ENCODE peak calls at places on chromosomes 5 and 9, in eight cellular contexts. D is A549, B is IMR-90, I is GM12878, J is HCT116, T is K562, S is HepG2, Y is SK-N-SH. K is an unnamed sample.

GRCh38 chr9:96417610-96418073 is 528 bp downstream of the ZNF367 start:
- DNase-seq in D (no peak), B (no peak), I (no peak), J (no peak), T (no peak), S (no peak), Y (peak), K (no peak)

GRCh38 chr5:41517909-41518308 is 7.5 kb upstream of the PLCXD3 start:
- DNase-seq in D (no peak), B (peak), I (no peak), J (no peak), T (no peak), S (no peak), Y (no peak), K (no peak)

GRCh38 chr5:126913316-126913715 is 117.0 kb downstream of the MARCHF3 start:
- DNase-seq in D (no peak), B (no peak), I (no peak), J (no peak), T (no peak), S (no peak), Y (no peak), K (no peak)

GRCh38 chr9:99748251-99748650 is 73.4 kb upstream of the NR4A3 start:
- DNase-seq in D (no peak), B (no peak), I (no peak), J (no peak), T (no peak), S (no peak), Y (no peak), K (no peak)

GRCh38 chr5:95620870-95621838 is 1.3 kb downstream of the GPR150 start:
- DNase-seq in D (peak), B (no peak), I (no peak), J (no peak), T (no peak), S (no peak), Y (peak), K (peak)

GRCh38 chr5:113397046-113397445 is 37.7 kb downstream of the TSSK1B start:
- DNase-seq in D (no peak), B (no peak), I (no peak), J (no peak), T (no peak), S (no peak), Y (no peak), K (no peak)

GRCh38 chr9:33239922-33240321 is at the start of gene SPINK4:
- DNase-seq in D (no peak), B (peak), I (no peak), J (no peak), T (peak), S (peak), Y (peak), K (no peak)

GRCh38 chr9:20591223-20591622 is 31.1 kb downstream of the MLLT3 start:
- DNase-seq in D (no peak), B (peak), I (no peak), J (no peak), T (no peak), S (no peak), Y (no peak), K (no peak)

GRCh38 chr5:74446673-74447337 is 193.7 kb downstream of the ENC1 start:
- DNase-seq in D (no peak), B (no peak), I (no peak), J (no peak), T (peak), S (no peak), Y (no peak), K (no peak)

GRCh38 chr9:14433841-14434511 is 120.0 kb upstream of the NFIB start:
- DNase-seq in D (peak), B (peak), I (no peak), J (peak), T (peak), S (peak), Y (no peak), K (no peak)

GRCh38 chr5:617896-618295 is 5.8 kb downstream of the CEP72 start:
- DNase-seq in D (no peak), B (no peak), I (no peak), J (no peak), T (no peak), S (no peak), Y (no peak), K (no peak)
- TF ChIP-seq RAD21 in D (no peak), B (no peak), I (no peak), J (no peak), T (no peak), S (no peak), Y (no peak), K (no peak)

DNA sequence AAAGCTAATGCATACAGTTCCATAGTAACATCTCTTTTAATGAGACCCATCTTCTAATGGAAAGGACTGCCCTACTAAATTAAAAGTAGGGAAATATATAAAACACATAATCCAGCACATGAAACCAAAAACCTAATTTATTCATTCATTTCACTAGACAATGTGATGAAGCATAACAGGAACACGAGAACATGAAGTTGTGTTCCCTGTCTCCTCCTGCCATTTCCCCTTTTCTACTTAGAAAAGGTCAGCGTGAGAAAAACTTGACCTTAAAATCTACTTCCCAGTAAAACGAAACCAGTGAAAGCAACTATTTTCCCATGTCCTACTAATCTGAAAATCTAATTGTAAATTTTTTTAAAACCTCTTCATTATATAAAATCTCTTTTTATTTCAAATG is 847.5 kb downstream of the TLE1 start:
- DNase-seq in D (no peak), B (no peak), I (no peak), J (no peak), T (no peak), S (no peak), Y (no peak), K (no peak)
- TF ChIP-seq RAD21 in D (no peak), B (no peak), I (no peak), J (no peak), T (no peak), S (no peak), Y (no peak), K (no peak)

GRCh38 chr9:105457560-105458294 is 9.9 kb downstream of the FSD1L start:
- DNase-seq in D (no peak), B (no peak), I (no peak), J (no peak), T (no peak), S (no peak), Y (no peak), K (no peak)
- TF ChIP-seq RAD21 in D (no peak), B (no peak), I (no peak), J (no peak), T (no peak), S (no peak), Y (no peak), K (no peak)

GRCh38 chr5:135100431-135100830 is 66.4 kb upstream of the PITX1 start:
- DNase-seq in D (no peak), B (no peak), I (no peak), J (no peak), T (no peak), S (no peak), Y (no peak), K (no peak)
- TF ChIP-seq RAD21 in D (no peak), B (no peak), I (no peak), J (no peak), T (no peak), S (no peak), Y (no peak), K (no peak)

DNA sequence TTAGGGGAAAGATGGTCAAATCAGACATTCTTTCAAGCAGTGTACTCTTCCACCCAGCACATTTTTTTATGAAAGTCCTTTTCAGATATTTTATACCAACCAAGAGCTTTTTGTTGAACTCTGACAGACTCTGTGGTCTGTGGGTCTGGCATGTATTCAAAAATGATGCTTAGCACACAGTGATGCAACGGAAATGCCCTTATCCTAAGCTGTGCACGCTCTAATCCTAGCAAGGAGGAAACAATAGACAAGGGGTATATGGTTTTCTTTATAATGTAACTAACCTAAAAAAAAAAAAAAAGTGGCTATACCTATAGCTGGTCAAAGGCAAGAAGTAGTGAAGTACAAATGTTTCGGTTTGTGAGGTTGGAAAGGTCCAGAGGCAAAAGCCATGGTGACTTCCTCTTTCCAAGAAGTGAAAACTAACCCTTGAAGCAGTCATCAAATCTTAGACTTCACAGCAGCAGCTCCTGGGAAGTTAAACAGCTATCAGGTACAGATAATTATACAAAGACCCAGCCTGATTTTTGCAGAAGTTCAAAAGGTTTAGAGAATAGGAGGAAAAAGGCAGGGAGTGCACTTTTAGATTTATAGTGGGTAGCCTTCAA is 82.5 kb downstream of the SEMA6A start:
- DNase-seq in D (no peak), B (peak), I (no peak), J (no peak), T (no peak), S (peak), Y (no peak), K (no peak)
- TF ChIP-seq RAD21 in D (no peak), B (no peak), I (no peak), J (no peak), T (no peak), S (no peak), Y (no peak), K (no peak)

GRCh38 chr5:180130291-180130869 is 58.8 kb upstream of the RNF130 start:
- DNase-seq in D (no peak), B (no peak), I (no peak), J (no peak), T (no peak), S (no peak), Y (no peak), K (no peak)
- TF ChIP-seq RAD21 in D (no peak), B (no peak), I (no peak), J (no peak), T (no peak), S (no peak), Y (no peak), K (no peak)

DNA sequence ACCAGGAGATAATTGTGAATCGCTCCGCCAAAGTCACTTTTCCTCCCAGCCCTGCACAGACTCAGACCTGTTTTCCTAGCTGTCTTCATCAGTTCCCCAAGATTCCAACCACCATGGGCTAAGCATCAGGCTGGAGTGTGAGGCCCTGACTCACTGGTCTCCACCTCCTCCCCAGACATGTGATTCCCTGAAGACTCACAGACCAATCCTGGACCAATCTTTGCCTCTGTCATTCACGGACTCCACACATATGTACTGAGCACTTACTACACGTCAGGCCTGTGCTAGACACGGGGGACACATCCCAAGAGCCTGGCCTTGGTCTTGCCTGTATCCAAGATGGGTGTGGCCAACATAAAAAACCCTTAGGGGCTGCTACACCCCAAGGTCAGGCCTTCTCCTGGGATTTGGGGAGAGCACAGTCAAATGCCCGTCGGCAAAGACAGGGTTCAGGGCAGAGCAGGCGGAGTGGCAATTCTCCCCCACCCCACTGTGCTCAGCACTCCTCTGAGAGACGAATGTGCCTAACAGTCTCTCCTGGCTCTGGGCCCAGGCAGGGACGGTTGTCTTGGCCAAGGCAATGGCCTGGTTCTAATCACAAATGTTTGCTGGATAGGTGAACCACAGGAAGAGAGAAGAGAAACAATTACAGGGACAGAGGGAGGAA is 11.9 kb downstream of the EEIG1 start:
- DNase-seq in D (peak), B (peak), I (no peak), J (peak), T (no peak), S (no peak), Y (peak), K (no peak)
- TF ChIP-seq RAD21 in D (no peak), B (no peak), I (no peak), J (no peak), T (no peak), S (no peak), Y (no peak), K (no peak)

GRCh38 chr5:132095077-132095744 is 21.6 kb downstream of the CSF2 start:
- DNase-seq in D (no peak), B (no peak), I (no peak), J (no peak), T (no peak), S (no peak), Y (no peak), K (no peak)
- TF ChIP-seq RAD21 in D (no peak), B (no peak), I (no peak), J (no peak), T (no peak), S (no peak), Y (no peak), K (no peak)